ENCODE peak calls at places on chromosomes 1 and 21, in five cellular contexts. C is stimulated activated naive CD8-positive, alpha-beta T cell treated with anti-CD3 and anti-CD28 coated beads, Interleukin-15, Interleukin-2, amounts not matched to agents 100 U/mL and 50 U/mL, for 24 hours; V is activated T-cell treated with anti-CD3 and anti-CD28 coated beads, Interleukin-2, amount 50 U/mL, for 72 hours; M is psoas muscle; Z is stimulated activated CD8-positive, alpha-beta memory T cell treated with anti-CD3 and anti-CD28 coated beads, Interleukin-4, amount 100 ng/mL, for 4 hours. X is an unnamed sample.

GRCh38 chr1:112981461-112982233 is 25.7 kb upstream of the SLC16A1 start:
- DNase-seq in C (no peak), V (no peak), M (no peak), Z (no peak), X (no peak)

GRCh38 chr1:24850353-24850905 is 79.6 kb downstream of the RUNX3 start:
- DNase-seq in C (no peak), V (no peak), M (no peak), Z (no peak), X (no peak)

GRCh38 chr1:73100216-73100615 is 817.9 kb upstream of the NEGR1 start:
- DNase-seq in C (no peak), V (no peak), M (no peak), Z (no peak), X (no peak)

GRCh38 chr1:77447669-77448068 is 165.8 kb downstream of the AK5 start:
- DNase-seq in C (no peak), V (no peak), M (no peak), Z (no peak), X (no peak)

GRCh38 chr1:107609808-107610207 is 355.2 kb downstream of the VAV3 start:
- DNase-seq in C (no peak), V (no peak), M (no peak), Z (no peak), X (no peak)

GRCh38 chr1:46471885-46472502 is 17.6 kb upstream of the DMBX1 start:
- DNase-seq in C (no peak), V (no peak), M (no peak), Z (no peak), X (no peak)

GRCh38 chr1:112515311-112516009 is 6.7 kb downstream of the WNT2B start:
- DNase-seq in C (no peak), V (no peak), M (no peak), Z (no peak), X (peak)

GRCh38 chr1:208213786-208214185 is 30.4 kb downstream of the PLXNA2 start:
- DNase-seq in C (no peak), V (no peak), M (no peak), Z (no peak), X (no peak)

GRCh38 chr1:23178931-23179330 is 10.3 kb upstream of the LUZP1 start:
- DNase-seq in C (no peak), V (no peak), M (no peak), Z (no peak), X (no peak)

GRCh38 chr1:5705751-5706150 is 286.5 kb downstream of the NPHP4 start:
- DNase-seq in C (no peak), V (no peak), M (no peak), Z (no peak), X (no peak)

GRCh38 chr21:45404726-45405270 is at the start of gene COL18A1:
- DNase-seq in C (peak), V (peak), M (peak), Z (no peak), X (peak)

GRCh38 chr1:97745912-97746311 is 174.9 kb downstream of the DPYD start:
- DNase-seq in C (no peak), V (no peak), M (no peak), Z (no peak), X (no peak)

GRCh38 chr1:155859881-155860841 is 794 bp downstream of the SYT11 start:
- DNase-seq in C (peak), V (peak), M (peak), Z (no peak), X (peak)

GRCh38 chr1:17768651-17769241 is 13.6 kb downstream of the ACTL8 start:
- DNase-seq in C (no peak), V (no peak), M (peak), Z (no peak), X (no peak)

GRCh38 chr1:153667439-153667838 is 3.4 kb downstream of the ILF2 start:
- DNase-seq in C (no peak), V (no peak), M (no peak), Z (no peak), X (no peak)

GRCh38 chr1:40868051-40868723 is 6.0 kb upstream of the CITED4 start:
- DNase-seq in C (no peak), V (no peak), M (no peak), Z (no peak), X (no peak)

GRCh38 chr1:201370500-201370899 is 7.0 kb downstream of the TNNT2 start:
- DNase-seq in C (no peak), V (no peak), M (no peak), Z (no peak), X (no peak)

GRCh38 chr1:219443763-219444162 is 169.1 kb downstream of the ZC3H11B start:
- DNase-seq in C (no peak), V (no peak), M (no peak), Z (no peak), X (no peak)

GRCh38 chr21:34333150-34333739 is 30.6 kb upstream of the KCNE2 start:
- DNase-seq in C (no peak), V (no peak), M (no peak), Z (no peak), X (no peak)